ENCODE peak calls at places on chromosomes 5 and 9, in nine cellular contexts. B is T-helper 17 cell; J is NCI-H1092; Y is CD8-positive, alpha-beta T cell; G is fibroblast of gingiva; S is HT1080; T is C1 segment of cervical spinal cord; L is AG04449; H is neuronal stem cell. Q is an unnamed sample.

GRCh38 chr9:79719989-79720388 is 148.2 kb downstream of the TLE4 start:
- DNase-seq in T (no peak), J (no peak), Y (no peak), S (no peak), G (no peak), L (no peak), H (no peak), B (no peak), Q (no peak)

GRCh38 chr9:132663120-132663519 is 6.7 kb downstream of the DDX31 start:
- DNase-seq in L (no peak), T (no peak), G (no peak), Y (no peak), J (no peak), B (no peak), H (peak; percentile 3), S (no peak), Q (no peak)

GRCh38 chr9:130852801-130853200 is 17.7 kb downstream of the ABL1 start:
- DNase-seq in J (no peak), G (no peak), L (no peak), H (no peak), T (no peak), Y (no peak), S (no peak), B (no peak), Q (no peak)

GRCh38 chr5:140265845-140266244 is 37.1 kb downstream of the PFDN1 start:
- DNase-seq in B (no peak), S (no peak), G (no peak), J (no peak), H (no peak), L (no peak), Y (no peak), T (no peak), Q (no peak)

GRCh38 chr9:98357921-98358535 is 102.6 kb upstream of the TBC1D2 start:
- DNase-seq in H (no peak), L (peak; percentile 33), J (no peak), S (peak; percentile 48), Y (no peak), B (no peak), G (peak; percentile 69), T (no peak), Q (no peak)

GRCh38 chr5:137836997-137837396 is 30.7 kb upstream of the MYOT start:
- DNase-seq in G (peak; percentile 29), S (no peak), B (no peak), T (no peak), L (no peak), J (no peak), H (no peak), Y (no peak), Q (no peak)

GRCh38 chr9:121976751-121977150 is 116.4 kb downstream of the TTLL11 start:
- DNase-seq in G (no peak), B (no peak), L (no peak), S (peak; percentile 66), T (no peak), J (no peak), H (no peak), Y (no peak), Q (no peak)

GRCh38 chr5:67989457-67989856 is 226.1 kb upstream of the PIK3R1 start:
- DNase-seq in T (no peak), S (peak; percentile 24), B (no peak), J (no peak), H (no peak), L (no peak), G (peak; percentile 90), Y (no peak), Q (no peak)

GRCh38 chr9:33453999-33454660 is 6.7 kb upstream of the AQP3 start:
- DNase-seq in Y (no peak), B (no peak), G (no peak), J (no peak), T (no peak), S (no peak), L (no peak), H (no peak), Q (no peak)

GRCh38 chr9:131053896-131054295 is 42.4 kb upstream of the AIF1L start:
- DNase-seq in T (peak; percentile 50), Y (no peak), J (no peak), B (no peak), G (no peak), H (no peak), S (no peak), L (no peak), Q (no peak)

GRCh38 chr5:128905225-128906110 is 59.8 kb upstream of the SLC27A6 start:
- DNase-seq in Y (peak; percentile 22), J (no peak), H (peak; percentile 47), B (no peak), L (peak; percentile 4), G (peak; percentile 57), S (peak; percentile 27), T (no peak), Q (peak; percentile 64)

GRCh38 chr5:111584651-111585050 is 72.3 kb upstream of the STARD4 start:
- DNase-seq in G (no peak), H (no peak), T (no peak), J (no peak), B (no peak), Y (no peak), L (no peak), S (peak; percentile 81), Q (no peak)

GRCh38 chr5:179194941-179195381 is 134.8 kb downstream of the ZNF354C start:
- DNase-seq in T (no peak), J (no peak), B (no peak), S (no peak), G (no peak), Y (no peak), L (no peak), H (no peak), Q (no peak)

GRCh38 chr9:104367507-104367906 is 136.6 kb upstream of the OR13F1 start:
- DNase-seq in L (no peak), Y (no peak), B (no peak), J (no peak), S (no peak), G (no peak), T (no peak), H (no peak), Q (no peak)

GRCh38 chr5:14871573-14872069 is at the start of gene ANKH:
- DNase-seq in Y (peak; percentile 84), G (peak; percentile 77), S (peak; percentile 86), L (no peak), H (peak; percentile 70), B (peak; percentile 87), J (peak; percentile 69), T (peak; percentile 87), Q (peak; percentile 67)

GRCh38 chr5:112183103-112183634 is 235.9 kb downstream of the EPB41L4A start:
- DNase-seq in H (peak; percentile 38), L (no peak), J (no peak), Y (no peak), B (no peak), S (peak; percentile 59), G (no peak), T (no peak), Q (no peak)

GRCh38 chr5:78472469-78473106 is 112.2 kb downstream of the SCAMP1 start:
- DNase-seq in G (peak; percentile 3), B (no peak), J (no peak), L (no peak), Y (no peak), H (no peak), S (peak; percentile 27), T (no peak), Q (no peak)

GRCh38 chr9:2469681-2470141 is 151.9 kb upstream of the VLDLR start:
- DNase-seq in J (no peak), Y (no peak), T (no peak), S (peak; percentile 58), G (no peak), B (no peak), H (no peak), L (no peak), Q (no peak)

GRCh38 chr5:179488464-179488863 is 61.9 kb upstream of the RUFY1 start:
- DNase-seq in L (no peak), T (no peak), Y (no peak), S (no peak), B (no peak), H (no peak), J (no peak), G (peak; percentile 32), Q (no peak)

GRCh38 chr9:113899205-113899604 is 23.1 kb downstream of the ZNF618 start:
- DNase-seq in J (no peak), Y (no peak), H (no peak), L (no peak), B (no peak), S (no peak), T (no peak), G (no peak), Q (no peak)

GRCh38 chr5:1929108-1929991 is 46.6 kb upstream of the IRX4 start:
- DNase-seq in J (no peak), G (no peak), T (no peak), H (no peak), Y (no peak), B (no peak), S (no peak), L (no peak), Q (no peak)

GRCh38 chr5:181121675-181122561 is 9.1 kb downstream of the OR2V1 start:
- DNase-seq in L (no peak), T (peak; percentile 31), B (no peak), J (no peak), S (no peak), Y (no peak), H (no peak), G (no peak), Q (no peak)

GRCh38 chr5:73129143-73129542 is 8.8 kb downstream of the TMEM171 start:
- DNase-seq in Y (no peak), L (no peak), B (no peak), H (no peak), J (no peak), T (no peak), G (no peak), S (no peak), Q (no peak)

GRCh38 chr5:120252839-120253238 is 211.3 kb upstream of the PRR16 start:
- DNase-seq in S (peak; percentile 63), B (no peak), Y (no peak), L (no peak), G (no peak), T (no peak), H (no peak), J (no peak), Q (no peak)

Q was measured in SK-N-DZ.